ENCODE peak calls at places on chromosomes 6 and 20, in six cellular contexts. One of them, this sample, is unnamed.

GRCh38 chr6:1581120-1581991 is 28.4 kb upstream of the FOXC1 start:
- DNase-seq in GM23338: no peak
- DNase-seq in SK-N-SH: no peak
- DNase-seq in K562: no peak
- DNase-seq in HCT116: no peak
- DNase-seq in HepG2: no peak
- DNase-seq in this sample: no peak

GRCh38 chr20:47124235-47124717 is 229.6 kb downstream of the EYA2 start:
- DNase-seq in HepG2: no peak
- DNase-seq in SK-N-SH: no peak
- DNase-seq in GM23338: no peak
- DNase-seq in K562: no peak
- DNase-seq in HCT116: no peak
- DNase-seq in this sample: no peak

GRCh38 chr6:119467478-119468081 is 118.0 kb upstream of the MAN1A1 start:
- DNase-seq in GM23338: no peak
- DNase-seq in K562: no peak
- DNase-seq in SK-N-SH: no peak
- DNase-seq in HCT116: no peak
- DNase-seq in HepG2: no peak
- DNase-seq in this sample: no peak

GRCh38 chr6:31775184-31775583 is 1.9 kb downstream of the VWA7 start:
- DNase-seq in K562: no peak
- DNase-seq in SK-N-SH: no peak
- DNase-seq in GM23338: no peak
- DNase-seq in HepG2: no peak
- DNase-seq in HCT116: no peak
- DNase-seq in this sample: no peak

GRCh38 chr20:51802170-51802745 is at the start of gene SALL4:
- DNase-seq in GM23338: peak
- DNase-seq in K562: no peak
- DNase-seq in HCT116: no peak
- DNase-seq in SK-N-SH: peak
- DNase-seq in HepG2: no peak
- DNase-seq in this sample: no peak

GRCh38 chr6:34573567-34574183 is 17.5 kb upstream of the SPDEF start:
- DNase-seq in SK-N-SH: peak
- DNase-seq in HCT116: no peak
- DNase-seq in HepG2: no peak
- DNase-seq in K562: no peak
- DNase-seq in GM23338: no peak
- DNase-seq in this sample: no peak

GRCh38 chr6:68572525-68572924 is 62.6 kb upstream of the ADGRB3 start:
- DNase-seq in HCT116: no peak
- DNase-seq in SK-N-SH: peak
- DNase-seq in HepG2: peak
- DNase-seq in GM23338: peak
- DNase-seq in K562: peak
- DNase-seq in this sample: peak

GRCh38 chr20:52060794-52061714 is 130.5 kb downstream of the ZFP64 start:
- DNase-seq in HepG2: peak
- DNase-seq in HCT116: peak
- DNase-seq in GM23338: peak
- DNase-seq in SK-N-SH: peak
- DNase-seq in K562: no peak
- DNase-seq in this sample: no peak

GRCh38 chr20:62580052-62580451 is 62.3 kb upstream of the SLCO4A1 start:
- DNase-seq in HCT116: no peak
- DNase-seq in K562: no peak
- DNase-seq in SK-N-SH: no peak
- DNase-seq in GM23338: no peak
- DNase-seq in HepG2: no peak
- DNase-seq in this sample: no peak

GRCh38 chr6:163985710-163986109 is 571.2 kb downstream of the QKI start:
- DNase-seq in HCT116: no peak
- DNase-seq in K562: no peak
- DNase-seq in HepG2: no peak
- DNase-seq in GM23338: no peak
- DNase-seq in SK-N-SH: no peak
- DNase-seq in this sample: no peak

GRCh38 chr6:74733830-74734591 is 471.8 kb downstream of the COL12A1 start:
- DNase-seq in K562: no peak
- DNase-seq in SK-N-SH: no peak
- DNase-seq in HCT116: no peak
- DNase-seq in HepG2: no peak
- DNase-seq in GM23338: no peak
- DNase-seq in this sample: no peak

GRCh38 chr20:64106981-64107735 is at the start of gene NPBWR2:
- DNase-seq in GM23338: peak
- DNase-seq in K562: peak
- DNase-seq in HCT116: no peak
- DNase-seq in SK-N-SH: no peak
- DNase-seq in HepG2: no peak
- DNase-seq in this sample: no peak

GRCh38 chr6:7914991-7915789 is 4.6 kb upstream of the TXNDC5 start:
- DNase-seq in SK-N-SH: no peak
- DNase-seq in HCT116: no peak
- DNase-seq in K562: no peak
- DNase-seq in HepG2: no peak
- DNase-seq in GM23338: no peak
- DNase-seq in this sample: no peak

GRCh38 chr20:1858859-1859258 is 36.3 kb upstream of the SIRPA start:
- DNase-seq in GM23338: no peak
- DNase-seq in SK-N-SH: no peak
- DNase-seq in HCT116: no peak
- DNase-seq in K562: no peak
- DNase-seq in HepG2: no peak
- DNase-seq in this sample: no peak

GRCh38 chr6:164034602-164035140 is 620.2 kb downstream of the QKI start:
- DNase-seq in SK-N-SH: no peak
- DNase-seq in K562: no peak
- DNase-seq in HepG2: no peak
- DNase-seq in GM23338: no peak
- DNase-seq in HCT116: no peak
- DNase-seq in this sample: no peak

DNA sequence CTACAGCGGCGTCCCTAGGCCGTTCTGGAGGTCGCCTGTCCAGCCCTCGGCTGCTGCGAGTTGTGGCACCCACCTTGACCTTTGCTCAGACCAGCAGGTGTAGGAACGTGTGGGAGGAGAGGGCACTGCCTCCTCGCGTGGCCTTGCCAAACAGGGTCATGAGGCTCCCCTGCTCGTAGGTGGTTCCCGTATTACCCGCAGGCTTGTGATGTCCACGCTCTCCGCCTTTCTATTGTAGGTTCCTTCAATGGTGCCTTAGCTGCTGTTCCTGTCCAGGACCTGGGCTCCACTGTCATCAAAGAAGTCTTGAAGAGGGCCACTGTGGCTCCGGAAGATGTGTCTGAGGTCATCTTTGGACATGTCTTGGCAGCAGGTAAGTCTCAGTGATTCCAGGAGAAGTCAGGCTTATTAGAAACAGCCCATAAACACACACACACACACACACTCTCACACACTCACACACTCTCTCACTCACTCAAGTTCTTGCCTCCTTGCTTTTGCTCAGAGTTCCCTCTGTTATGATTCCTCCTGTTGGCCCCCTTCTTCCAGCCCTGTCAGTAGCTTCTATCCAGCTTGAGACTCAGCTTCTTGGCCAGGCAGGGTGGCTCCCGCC is 942 bp downstream of the ACAT2 start:
- DNase-seq in K562: peak
- DNase-seq in GM23338: peak
- DNase-seq in SK-N-SH: no peak
- DNase-seq in HepG2: peak
- DNase-seq in HCT116: no peak
- DNase-seq in this sample: no peak
- TF ChIP-seq REST in K562: no peak
- TF ChIP-seq REST in GM23338: no peak
- TF ChIP-seq REST in SK-N-SH: no peak
- TF ChIP-seq REST in HepG2: no peak
- TF ChIP-seq REST in HCT116: no peak
- TF ChIP-seq REST in this sample: no peak

GRCh38 chr6:52598824-52599190 is 21.9 kb upstream of the TRAM2 start:
- DNase-seq in HCT116: no peak
- DNase-seq in HepG2: no peak
- DNase-seq in GM23338: no peak
- DNase-seq in SK-N-SH: no peak
- DNase-seq in K562: no peak
- DNase-seq in this sample: no peak
- H2AFZ ChIP-seq in HCT116: no peak
- H2AFZ ChIP-seq in HepG2: no peak
- H2AFZ ChIP-seq in GM23338: peak
- H2AFZ ChIP-seq in SK-N-SH: peak
- H2AFZ ChIP-seq in K562: peak
- H2AFZ ChIP-seq in this sample: no peak

GRCh38 chr6:25253371-25253770 is 25.8 kb upstream of the CARMIL1 start:
- DNase-seq in GM23338: no peak
- DNase-seq in HCT116: no peak
- DNase-seq in K562: no peak
- DNase-seq in SK-N-SH: no peak
- DNase-seq in HepG2: no peak
- DNase-seq in this sample: no peak
- TF ChIP-seq REST in GM23338: no peak
- TF ChIP-seq REST in HCT116: no peak
- TF ChIP-seq REST in K562: no peak
- TF ChIP-seq REST in SK-N-SH: no peak
- TF ChIP-seq REST in HepG2: no peak
- TF ChIP-seq REST in this sample: no peak

GRCh38 chr6:63121166-63121565 is 90.1 kb upstream of the FKBP1C start:
- DNase-seq in GM23338: peak
- DNase-seq in HepG2: peak
- DNase-seq in HCT116: no peak
- DNase-seq in SK-N-SH: no peak
- DNase-seq in K562: no peak
- DNase-seq in this sample: no peak
- H2AFZ ChIP-seq in GM23338: no peak
- H2AFZ ChIP-seq in HepG2: no peak
- H2AFZ ChIP-seq in HCT116: no peak
- H2AFZ ChIP-seq in SK-N-SH: no peak
- H2AFZ ChIP-seq in K562: no peak
- H2AFZ ChIP-seq in this sample: no peak

DNA sequence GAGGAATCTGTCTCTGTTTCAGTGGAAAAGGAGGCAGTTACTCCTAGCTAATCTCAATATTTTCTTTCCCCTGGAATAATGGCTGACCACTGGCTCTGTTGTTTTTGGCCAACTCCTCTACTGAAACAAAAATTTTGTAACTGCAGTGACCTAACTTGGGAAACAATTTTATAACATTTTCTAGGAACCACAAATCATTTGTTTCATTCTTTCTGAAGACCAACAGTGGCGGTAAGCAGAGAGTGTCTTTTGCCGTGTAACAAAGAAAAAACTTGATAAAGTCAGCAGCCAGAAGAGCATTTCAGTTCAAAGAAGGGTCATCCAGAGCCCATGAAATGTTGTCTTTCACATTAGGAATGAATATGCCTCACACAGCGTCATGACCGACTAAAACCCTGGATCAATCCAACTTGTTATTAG is 11.8 kb upstream of the BFSP1 start:
- DNase-seq in GM23338: no peak
- DNase-seq in SK-N-SH: no peak
- DNase-seq in HepG2: no peak
- DNase-seq in HCT116: no peak
- DNase-seq in K562: no peak
- DNase-seq in this sample: no peak
- TF ChIP-seq REST in GM23338: no peak
- TF ChIP-seq REST in SK-N-SH: no peak
- TF ChIP-seq REST in HepG2: no peak
- TF ChIP-seq REST in HCT116: no peak
- TF ChIP-seq REST in K562: no peak
- TF ChIP-seq REST in this sample: no peak

GRCh38 chr20:39799366-39799965 is 837.3 kb downstream of the DHX35 start:
- DNase-seq in GM23338: no peak
- DNase-seq in K562: no peak
- DNase-seq in HCT116: no peak
- DNase-seq in SK-N-SH: no peak
- DNase-seq in HepG2: no peak
- DNase-seq in this sample: no peak

GRCh38 chr20:39800111-39800510 is 838.0 kb downstream of the DHX35 start:
- DNase-seq in K562: no peak
- DNase-seq in SK-N-SH: no peak
- DNase-seq in HCT116: no peak
- DNase-seq in HepG2: no peak
- DNase-seq in GM23338: no peak
- DNase-seq in this sample: peak

GRCh38 chr20:39800548-39800947 is 838.4 kb downstream of the DHX35 start:
- DNase-seq in HepG2: no peak
- DNase-seq in GM23338: no peak
- DNase-seq in K562: no peak
- DNase-seq in HCT116: no peak
- DNase-seq in SK-N-SH: no peak
- DNase-seq in this sample: peak

DNA sequence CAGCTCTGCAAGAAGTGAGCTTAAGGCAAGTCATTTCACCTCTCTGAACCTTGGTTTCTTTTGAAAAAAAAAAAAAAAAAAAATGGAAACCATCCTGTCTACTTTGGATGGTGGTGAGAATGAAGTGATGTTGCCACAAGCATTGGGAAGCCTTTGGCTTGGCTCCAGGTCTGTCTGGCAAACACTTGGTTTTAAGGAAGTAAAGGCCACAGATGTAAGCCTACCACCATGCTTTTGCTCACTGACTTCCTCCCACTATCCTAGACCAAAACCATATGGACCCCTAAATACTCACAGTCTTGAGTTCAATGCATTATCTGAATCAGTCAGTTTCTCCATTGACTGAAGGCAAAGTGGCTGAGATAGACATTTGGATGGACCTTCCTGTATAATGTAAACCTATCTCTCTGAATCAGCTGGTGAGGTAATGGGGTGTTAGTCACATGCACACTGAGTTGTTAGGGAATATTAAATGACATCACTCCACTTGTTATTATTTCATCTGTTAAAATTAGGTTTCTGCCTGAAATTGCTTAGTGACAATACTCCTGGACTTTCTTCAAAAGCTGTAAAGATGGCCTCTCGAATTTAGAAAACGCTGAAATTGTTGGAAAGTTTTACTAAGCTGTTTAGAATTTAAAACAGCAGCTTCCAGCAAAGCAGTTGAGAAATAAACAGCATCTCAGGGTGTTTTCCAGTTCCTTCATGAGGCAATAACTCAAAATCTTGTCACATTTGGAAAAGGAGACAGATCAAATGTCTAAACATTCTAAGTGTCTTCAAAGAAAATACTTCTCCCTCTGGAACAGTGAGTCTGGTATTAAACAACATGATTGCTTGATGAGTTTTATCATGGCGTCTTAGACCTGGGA is 833.5 kb downstream of the DHX35 start:
- DNase-seq in SK-N-SH: no peak
- DNase-seq in GM23338: no peak
- DNase-seq in HCT116: no peak
- DNase-seq in HepG2: no peak
- DNase-seq in K562: no peak
- DNase-seq in this sample: no peak
- H2AFZ ChIP-seq in SK-N-SH: no peak
- H2AFZ ChIP-seq in GM23338: no peak
- H2AFZ ChIP-seq in HCT116: no peak
- H2AFZ ChIP-seq in HepG2: no peak
- H2AFZ ChIP-seq in K562: no peak
- H2AFZ ChIP-seq in this sample: no peak